ENCODE peak calls at places on chromosomes 16 and 17, in five cellular contexts. One of them, this sample, is unnamed.
A peak's percentile ranks its signal among the peaks of the same experiment; 100 is the strongest.

GRCh38 chr17:62665599-62665998 is 38.1 kb downstream of the MRC2 start:
- DNase-seq in PC-9: no peak
- DNase-seq in colonic mucosa: no peak
- DNase-seq in IMR-90: no peak
- DNase-seq in BE2C: no peak
- DNase-seq in this sample: no peak

GRCh38 chr17:4724655-4725054 is 6.6 kb upstream of the MED11 start:
- DNase-seq in PC-9: no peak
- DNase-seq in colonic mucosa: no peak
- DNase-seq in IMR-90: no peak
- DNase-seq in BE2C: no peak
- DNase-seq in this sample: no peak

GRCh38 chr16:26598061-26598460 is 468.7 kb upstream of the C16orf82 start:
- DNase-seq in PC-9: no peak
- DNase-seq in colonic mucosa: no peak
- DNase-seq in IMR-90: no peak
- DNase-seq in BE2C: no peak
- DNase-seq in this sample: no peak

GRCh38 chr16:30896203-30896889 is at the start of gene CTF1:
- DNase-seq in PC-9: peak; percentile 75
- DNase-seq in colonic mucosa: peak; percentile 61
- DNase-seq in IMR-90: peak; percentile 89
- DNase-seq in BE2C: no peak
- DNase-seq in this sample: peak; percentile 53

GRCh38 chr17:2049333-2050245 is 5.3 kb upstream of the HIC1 start:
- DNase-seq in PC-9: no peak
- DNase-seq in colonic mucosa: peak; percentile 90
- DNase-seq in IMR-90: peak; percentile 77
- DNase-seq in BE2C: peak; percentile 80
- DNase-seq in this sample: no peak

GRCh38 chr17:63117431-63117830 is 151.4 kb downstream of the TANC2 start:
- DNase-seq in PC-9: no peak
- DNase-seq in colonic mucosa: no peak
- DNase-seq in IMR-90: no peak
- DNase-seq in BE2C: no peak
- DNase-seq in this sample: no peak

GRCh38 chr17:56707312-56708219 is 114.1 kb downstream of the NOG start:
- DNase-seq in PC-9: no peak
- DNase-seq in colonic mucosa: no peak
- DNase-seq in IMR-90: peak; percentile 65
- DNase-seq in BE2C: no peak
- DNase-seq in this sample: no peak

GRCh38 chr17:65978881-65979280 is 213.1 kb downstream of the CEP112 start:
- DNase-seq in PC-9: no peak
- DNase-seq in colonic mucosa: no peak
- DNase-seq in IMR-90: peak; percentile 39
- DNase-seq in BE2C: no peak
- DNase-seq in this sample: peak; percentile 55

GRCh38 chr17:42288985-42289862 is 926 bp downstream of the STAT5A start:
- DNase-seq in PC-9: no peak
- DNase-seq in colonic mucosa: peak; percentile 66
- DNase-seq in IMR-90: no peak
- DNase-seq in BE2C: no peak
- DNase-seq in this sample: no peak

GRCh38 chr17:36936455-36936934 is 780 bp upstream of the LHX1 start:
- DNase-seq in PC-9: peak; percentile 45
- DNase-seq in colonic mucosa: no peak
- DNase-seq in IMR-90: no peak
- DNase-seq in BE2C: peak; percentile 68
- DNase-seq in this sample: no peak

GRCh38 chr17:36938566-36939058 is 1.3 kb downstream of the LHX1 start:
- DNase-seq in PC-9: no peak
- DNase-seq in colonic mucosa: no peak
- DNase-seq in IMR-90: no peak
- DNase-seq in BE2C: no peak
- DNase-seq in this sample: no peak

GRCh38 chr17:36937001-36937960 is at the start of gene LHX1:
- DNase-seq in PC-9: no peak
- DNase-seq in colonic mucosa: no peak
- DNase-seq in IMR-90: no peak
- DNase-seq in BE2C: no peak
- DNase-seq in this sample: no peak

GRCh38 chr17:36939059-36939943 is 2.0 kb downstream of the LHX1 start:
- DNase-seq in PC-9: no peak
- DNase-seq in colonic mucosa: no peak
- DNase-seq in IMR-90: no peak
- DNase-seq in BE2C: no peak
- DNase-seq in this sample: no peak

GRCh38 chr17:36937961-36938565 is 788 bp downstream of the LHX1 start:
- DNase-seq in PC-9: peak; percentile 68
- DNase-seq in colonic mucosa: no peak
- DNase-seq in IMR-90: peak; percentile 25
- DNase-seq in BE2C: no peak
- DNase-seq in this sample: no peak
- H3K4me3 ChIP-seq in PC-9: peak overlapping the region; percentile 82
- H3K4me3 ChIP-seq in colonic mucosa: no peak overlapping the region
- H3K4me3 ChIP-seq in IMR-90: no peak overlapping the region
- H3K4me3 ChIP-seq in BE2C: peak overlapping the region; percentile 12
- H3K4me3 ChIP-seq in this sample: no peak overlapping the region

DNA sequence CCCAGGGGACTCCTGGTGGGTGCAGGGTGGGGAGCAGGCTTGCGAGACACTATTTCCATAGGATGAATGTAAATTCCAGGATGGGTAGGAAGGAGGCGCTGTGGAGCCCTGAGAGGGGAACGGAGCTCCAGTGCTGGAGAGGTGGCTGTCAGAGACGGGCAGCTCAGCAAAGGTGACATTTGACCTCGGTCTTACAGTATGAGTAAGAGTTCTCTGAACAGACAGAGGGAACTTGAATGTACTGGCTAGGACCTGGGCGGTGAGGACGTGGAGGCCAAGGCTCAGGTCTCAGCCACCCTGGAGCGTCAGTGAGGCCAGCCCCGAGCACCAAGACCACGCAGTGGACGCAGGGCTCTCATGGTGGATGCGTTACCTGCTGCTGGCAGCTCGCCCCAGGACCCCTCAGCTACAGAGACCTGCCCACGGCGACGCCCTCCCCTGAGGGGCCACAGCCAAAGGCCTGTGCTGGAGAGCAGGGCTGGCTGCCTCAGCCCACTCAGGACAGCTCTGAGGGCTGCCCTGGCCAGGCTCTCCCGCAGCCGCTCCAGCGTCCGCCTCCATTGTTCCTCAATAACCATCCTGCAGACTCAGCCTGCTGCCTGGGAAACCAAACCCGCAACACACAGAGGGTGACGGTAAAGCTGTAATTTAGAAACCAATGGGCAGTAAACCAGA is 65.9 kb upstream of the TNRC6C start:
- DNase-seq in PC-9: no peak
- DNase-seq in colonic mucosa: no peak
- DNase-seq in IMR-90: no peak
- DNase-seq in BE2C: peak; percentile 43
- DNase-seq in this sample: no peak
- TF ChIP-seq CTCF in PC-9: no peak
- TF ChIP-seq CTCF in colonic mucosa: no peak
- TF ChIP-seq CTCF in IMR-90: peak; percentile 19
- TF ChIP-seq CTCF in BE2C: peak; percentile 47
- TF ChIP-seq CTCF in this sample: peak; percentile 42

DNA sequence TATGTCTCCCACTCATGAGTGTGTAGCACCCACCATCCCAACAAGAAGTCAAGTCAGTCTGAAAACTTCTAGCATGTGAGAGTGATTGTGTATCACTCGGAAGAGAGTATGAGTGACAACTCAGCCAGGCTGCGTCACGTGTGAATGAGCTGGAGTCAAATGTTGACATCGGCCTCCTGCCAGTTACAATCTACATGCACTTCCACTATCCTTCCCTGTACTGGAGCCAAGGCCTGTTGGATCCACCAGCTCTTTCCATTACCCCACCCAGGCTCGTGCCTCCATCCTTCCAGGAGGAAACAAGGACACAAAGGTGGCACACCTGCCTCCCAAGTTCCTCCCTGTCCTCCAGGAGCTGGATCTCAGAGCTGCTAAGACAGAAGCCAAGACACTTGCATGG is 64.5 kb downstream of the ASIC2 start:
- DNase-seq in PC-9: no peak
- DNase-seq in colonic mucosa: no peak
- DNase-seq in IMR-90: no peak
- DNase-seq in BE2C: no peak
- DNase-seq in this sample: no peak
- H3K4me3 ChIP-seq in PC-9: no peak overlapping the region
- H3K4me3 ChIP-seq in colonic mucosa: no peak overlapping the region
- H3K4me3 ChIP-seq in IMR-90: no peak overlapping the region
- H3K4me3 ChIP-seq in BE2C: no peak overlapping the region
- H3K4me3 ChIP-seq in this sample: no peak overlapping the region

GRCh38 chr16:66587881-66588600 is 8.8 kb downstream of the CMTM2 start:
- DNase-seq in PC-9: no peak
- DNase-seq in colonic mucosa: no peak
- DNase-seq in IMR-90: no peak
- DNase-seq in BE2C: no peak
- DNase-seq in this sample: no peak

GRCh38 chr16:66591018-66591417 is 11.8 kb downstream of the CMTM2 start:
- DNase-seq in PC-9: no peak
- DNase-seq in colonic mucosa: no peak
- DNase-seq in IMR-90: no peak
- DNase-seq in BE2C: no peak
- DNase-seq in this sample: no peak

GRCh38 chr16:66590322-66590721 is 11.1 kb downstream of the CMTM2 start:
- DNase-seq in PC-9: no peak
- DNase-seq in colonic mucosa: no peak
- DNase-seq in IMR-90: no peak
- DNase-seq in BE2C: no peak
- DNase-seq in this sample: no peak

GRCh38 chr16:66592241-66592640 is 12.3 kb upstream of the CMTM3 start:
- DNase-seq in PC-9: no peak
- DNase-seq in colonic mucosa: no peak
- DNase-seq in IMR-90: no peak
- DNase-seq in BE2C: no peak
- DNase-seq in this sample: no peak

DNA sequence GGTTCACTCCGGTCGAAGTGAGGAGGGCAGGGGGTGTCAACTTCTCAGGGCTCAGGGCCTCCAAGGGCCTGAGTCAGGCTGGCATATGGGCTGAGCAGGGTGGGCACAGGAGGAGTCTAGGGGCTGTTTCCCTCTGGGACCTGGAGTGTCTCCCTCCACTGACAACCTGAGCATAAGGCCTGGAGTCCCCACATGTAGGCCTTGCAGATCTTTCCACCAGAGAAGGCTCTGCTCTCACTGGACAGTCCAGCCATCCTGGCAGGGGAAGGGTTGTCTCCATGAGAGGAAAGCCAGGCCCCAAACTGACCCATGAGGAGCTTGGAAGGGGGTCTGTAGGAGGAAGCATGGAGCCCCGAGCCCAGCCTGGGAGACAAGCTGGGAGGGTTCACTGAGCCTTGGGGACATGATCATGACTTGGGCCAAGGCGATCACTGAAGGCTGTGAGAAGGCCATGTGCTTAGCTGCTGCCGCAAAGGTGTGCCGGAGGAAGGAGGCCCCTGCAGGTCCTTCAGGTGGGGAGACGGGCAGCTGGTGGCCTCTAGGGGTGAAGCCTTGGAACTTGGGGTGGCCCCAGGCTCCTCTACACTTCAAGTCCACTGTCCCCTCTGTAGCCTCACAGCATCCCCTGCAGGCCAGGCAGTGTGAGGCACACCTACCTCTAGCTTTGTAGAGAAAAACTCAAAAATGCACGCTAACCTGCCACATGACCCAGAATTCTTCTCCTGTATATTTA is 9.9 kb downstream of the CMTM2 start:
- DNase-seq in PC-9: peak; percentile 40
- DNase-seq in colonic mucosa: peak; percentile 42
- DNase-seq in IMR-90: peak; percentile 18
- DNase-seq in BE2C: no peak
- DNase-seq in this sample: no peak
- TF ChIP-seq CTCF in PC-9: peak; percentile 57
- TF ChIP-seq CTCF in colonic mucosa: no peak
- TF ChIP-seq CTCF in IMR-90: peak; percentile 51
- TF ChIP-seq CTCF in BE2C: peak; percentile 67
- TF ChIP-seq CTCF in this sample: peak; percentile 62

DNA sequence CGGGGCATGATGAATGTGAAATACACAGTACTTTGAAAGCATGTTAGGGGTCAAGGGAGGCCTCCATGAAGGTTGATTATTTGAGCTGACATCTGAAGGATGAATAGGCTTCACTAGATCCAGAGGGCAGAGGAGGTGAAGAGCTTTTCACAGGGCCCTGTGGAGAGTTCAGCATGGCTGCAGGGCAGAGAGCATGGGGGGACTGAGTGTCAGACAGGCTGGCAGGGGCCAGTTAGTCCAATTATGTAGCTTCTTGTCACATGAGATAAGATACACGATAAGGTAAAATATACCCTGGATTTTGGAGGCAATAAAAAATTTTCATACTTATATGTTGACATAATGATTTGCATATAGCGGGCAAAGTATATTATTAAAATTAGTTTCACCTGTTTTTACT is 2.5 kb downstream of the ANKRD40CL start:
- DNase-seq in PC-9: no peak
- DNase-seq in colonic mucosa: no peak
- DNase-seq in IMR-90: no peak
- DNase-seq in BE2C: no peak
- DNase-seq in this sample: no peak
- H3K4me3 ChIP-seq in PC-9: no peak overlapping the region
- H3K4me3 ChIP-seq in colonic mucosa: peak overlapping the region; percentile 10
- H3K4me3 ChIP-seq in IMR-90: no peak overlapping the region
- H3K4me3 ChIP-seq in BE2C: no peak overlapping the region
- H3K4me3 ChIP-seq in this sample: no peak overlapping the region

GRCh38 chr16:85057212-85057889 is 29.8 kb downstream of the KIAA0513 start:
- DNase-seq in PC-9: no peak
- DNase-seq in colonic mucosa: no peak
- DNase-seq in IMR-90: no peak
- DNase-seq in BE2C: no peak
- DNase-seq in this sample: no peak

GRCh38 chr16:85057948-85058347 is 30.4 kb downstream of the KIAA0513 start:
- DNase-seq in PC-9: no peak
- DNase-seq in colonic mucosa: no peak
- DNase-seq in IMR-90: no peak
- DNase-seq in BE2C: no peak
- DNase-seq in this sample: no peak

GRCh38 chr16:85054948-85055502 is 27.4 kb downstream of the KIAA0513 start:
- DNase-seq in PC-9: no peak
- DNase-seq in colonic mucosa: no peak
- DNase-seq in IMR-90: no peak
- DNase-seq in BE2C: no peak
- DNase-seq in this sample: no peak

GRCh38 chr16:85055503-85056210 is 28.1 kb downstream of the KIAA0513 start:
- DNase-seq in PC-9: peak; percentile 37
- DNase-seq in colonic mucosa: peak; percentile 53
- DNase-seq in IMR-90: peak; percentile 63
- DNase-seq in BE2C: no peak
- DNase-seq in this sample: no peak

DNA sequence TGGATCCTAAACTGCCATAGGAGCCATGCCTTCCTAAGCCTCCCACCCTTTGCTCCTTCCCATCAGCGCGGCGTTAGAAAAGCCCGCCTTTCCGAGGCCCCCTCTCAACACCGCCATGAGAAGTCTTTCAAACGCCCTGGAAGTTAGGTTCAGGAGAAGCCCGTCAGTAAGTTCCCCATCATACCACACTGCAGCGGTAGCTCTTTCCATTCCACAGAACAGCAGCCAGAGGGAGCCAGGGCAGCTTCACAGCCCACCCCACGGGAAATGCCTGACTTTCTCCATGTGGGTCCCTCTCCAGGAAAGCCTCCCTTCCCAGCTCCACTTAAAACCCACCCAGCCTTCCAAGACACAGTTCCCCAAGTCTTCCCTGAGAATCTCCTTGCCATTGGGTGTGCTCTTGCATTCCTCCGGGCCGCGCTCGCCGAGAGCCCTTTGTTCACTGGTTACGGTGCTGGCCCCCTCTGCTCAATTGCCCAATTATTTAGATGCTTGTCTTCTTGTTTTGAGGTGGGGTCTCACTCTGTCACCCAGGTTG is 28.7 kb downstream of the KIAA0513 start:
- DNase-seq in PC-9: no peak
- DNase-seq in colonic mucosa: no peak
- DNase-seq in IMR-90: peak; percentile 36
- DNase-seq in BE2C: peak; percentile 36
- DNase-seq in this sample: no peak
- TF ChIP-seq CTCF in PC-9: no peak
- TF ChIP-seq CTCF in colonic mucosa: peak; percentile 15
- TF ChIP-seq CTCF in IMR-90: peak; percentile 44
- TF ChIP-seq CTCF in BE2C: peak; percentile 63
- TF ChIP-seq CTCF in this sample: peak; percentile 24